ENCODE peak calls at places on chromosomes 13 and 19, in seven cellular contexts. One of them, this sample, is unnamed.
A peak's percentile ranks its signal among the peaks of the same experiment; 100 is the strongest.

GRCh38 chr19:10510301-10510802 is 6.9 kb downstream of the S1PR5 start:
- DNase-seq in NCI-H2227 treated with DMSO at 0.1 percent for 48 hours: no peak
- DNase-seq in NCI-H1930: no peak
- DNase-seq in activated B cell treated with CpG ODN at 0.5 μM for 24 hours: peak; percentile 61
- DNase-seq in SJSA1: no peak
- DNase-seq in stimulated activated CD4-positive, alpha-beta T cell treated with anti-CD3 and anti-CD28 coated beads, Interleukin-2, amount 100 ng/mL, for 48 hours: peak; percentile 62
- DNase-seq in anterior cingulate cortex: no peak
- DNase-seq in this sample: peak; percentile 68

GRCh38 chr13:25958983-25959382 is 92.8 kb downstream of the SHISA2 start:
- DNase-seq in NCI-H2227 treated with DMSO at 0.1 percent for 48 hours: no peak
- DNase-seq in NCI-H1930: no peak
- DNase-seq in activated B cell treated with CpG ODN at 0.5 μM for 24 hours: no peak
- DNase-seq in SJSA1: peak; percentile 21
- DNase-seq in stimulated activated CD4-positive, alpha-beta T cell treated with anti-CD3 and anti-CD28 coated beads, Interleukin-2, amount 100 ng/mL, for 48 hours: no peak
- DNase-seq in anterior cingulate cortex: no peak
- DNase-seq in this sample: no peak

GRCh38 chr19:17335575-17335974 is 920 bp upstream of the ANO8 start:
- DNase-seq in NCI-H2227 treated with DMSO at 0.1 percent for 48 hours: no peak
- DNase-seq in NCI-H1930: no peak
- DNase-seq in activated B cell treated with CpG ODN at 0.5 μM for 24 hours: no peak
- DNase-seq in SJSA1: no peak
- DNase-seq in stimulated activated CD4-positive, alpha-beta T cell treated with anti-CD3 and anti-CD28 coated beads, Interleukin-2, amount 100 ng/mL, for 48 hours: no peak
- DNase-seq in anterior cingulate cortex: no peak
- DNase-seq in this sample: no peak

GRCh38 chr13:95251641-95252040 is 49.6 kb downstream of the ABCC4 start:
- DNase-seq in NCI-H2227 treated with DMSO at 0.1 percent for 48 hours: no peak
- DNase-seq in NCI-H1930: no peak
- DNase-seq in activated B cell treated with CpG ODN at 0.5 μM for 24 hours: no peak
- DNase-seq in SJSA1: no peak
- DNase-seq in stimulated activated CD4-positive, alpha-beta T cell treated with anti-CD3 and anti-CD28 coated beads, Interleukin-2, amount 100 ng/mL, for 48 hours: no peak
- DNase-seq in anterior cingulate cortex: no peak
- DNase-seq in this sample: no peak

GRCh38 chr19:14413765-14414171 is 5.4 kb downstream of the DDX39A start:
- DNase-seq in NCI-H2227 treated with DMSO at 0.1 percent for 48 hours: no peak
- DNase-seq in NCI-H1930: no peak
- DNase-seq in activated B cell treated with CpG ODN at 0.5 μM for 24 hours: no peak
- DNase-seq in SJSA1: no peak
- DNase-seq in stimulated activated CD4-positive, alpha-beta T cell treated with anti-CD3 and anti-CD28 coated beads, Interleukin-2, amount 100 ng/mL, for 48 hours: no peak
- DNase-seq in anterior cingulate cortex: no peak
- DNase-seq in this sample: no peak

GRCh38 chr19:12773571-12773970 is 1.8 kb downstream of the HOOK2 start:
- DNase-seq in NCI-H2227 treated with DMSO at 0.1 percent for 48 hours: no peak
- DNase-seq in NCI-H1930: no peak
- DNase-seq in activated B cell treated with CpG ODN at 0.5 μM for 24 hours: no peak
- DNase-seq in SJSA1: peak; percentile 26
- DNase-seq in stimulated activated CD4-positive, alpha-beta T cell treated with anti-CD3 and anti-CD28 coated beads, Interleukin-2, amount 100 ng/mL, for 48 hours: no peak
- DNase-seq in anterior cingulate cortex: no peak
- DNase-seq in this sample: no peak

GRCh38 chr19:16497042-16497441 is 848 bp downstream of the C19orf44 start:
- DNase-seq in NCI-H2227 treated with DMSO at 0.1 percent for 48 hours: no peak
- DNase-seq in NCI-H1930: no peak
- DNase-seq in activated B cell treated with CpG ODN at 0.5 μM for 24 hours: no peak
- DNase-seq in SJSA1: no peak
- DNase-seq in stimulated activated CD4-positive, alpha-beta T cell treated with anti-CD3 and anti-CD28 coated beads, Interleukin-2, amount 100 ng/mL, for 48 hours: no peak
- DNase-seq in anterior cingulate cortex: no peak
- DNase-seq in this sample: no peak

GRCh38 chr13:113597386-113598080 is 13.0 kb downstream of the TFDP1 start:
- DNase-seq in NCI-H2227 treated with DMSO at 0.1 percent for 48 hours: no peak
- DNase-seq in NCI-H1930: no peak
- DNase-seq in activated B cell treated with CpG ODN at 0.5 μM for 24 hours: peak; percentile 2
- DNase-seq in SJSA1: no peak
- DNase-seq in stimulated activated CD4-positive, alpha-beta T cell treated with anti-CD3 and anti-CD28 coated beads, Interleukin-2, amount 100 ng/mL, for 48 hours: no peak
- DNase-seq in anterior cingulate cortex: no peak
- DNase-seq in this sample: no peak

GRCh38 chr13:43122706-43123268 is 99.4 kb downstream of the DNAJC15 start:
- DNase-seq in NCI-H2227 treated with DMSO at 0.1 percent for 48 hours: no peak
- DNase-seq in NCI-H1930: no peak
- DNase-seq in activated B cell treated with CpG ODN at 0.5 μM for 24 hours: no peak
- DNase-seq in SJSA1: no peak
- DNase-seq in stimulated activated CD4-positive, alpha-beta T cell treated with anti-CD3 and anti-CD28 coated beads, Interleukin-2, amount 100 ng/mL, for 48 hours: no peak
- DNase-seq in anterior cingulate cortex: no peak
- DNase-seq in this sample: no peak

GRCh38 chr19:53947624-53948023 is 15.1 kb upstream of the CACNG8 start:
- DNase-seq in NCI-H2227 treated with DMSO at 0.1 percent for 48 hours: no peak
- DNase-seq in NCI-H1930: no peak
- DNase-seq in activated B cell treated with CpG ODN at 0.5 μM for 24 hours: no peak
- DNase-seq in SJSA1: no peak
- DNase-seq in stimulated activated CD4-positive, alpha-beta T cell treated with anti-CD3 and anti-CD28 coated beads, Interleukin-2, amount 100 ng/mL, for 48 hours: no peak
- DNase-seq in anterior cingulate cortex: no peak
- DNase-seq in this sample: no peak

This sample was measured in GM12891.